ENCODE peak calls at places on chromosomes 4 and X, in six cellular contexts. One of them, this sample, is unnamed.
A peak's percentile ranks its signal among the peaks of the same experiment; 100 is the strongest.

GRCh38 chr4:7365472-7366179 is 69.1 kb downstream of the PSAPL1 start:
- DNase-seq in GM10248: no peak
- DNase-seq in HL-60: no peak
- DNase-seq in osteocyte: no peak
- DNase-seq in GM12865: no peak
- DNase-seq in heart left ventricle: peak; percentile 67
- DNase-seq in this sample: no peak

GRCh38 chrX:6226053-6226645 is 2.5 kb downstream of the NLGN4X start:
- DNase-seq in heart left ventricle: no peak
- DNase-seq in HL-60: no peak
- DNase-seq in GM10248: peak; percentile 9
- DNase-seq in GM12865: no peak
- DNase-seq in osteocyte: no peak
- DNase-seq in this sample: peak; percentile 68

GRCh38 chr4:1537410-1538095 is 131.3 kb upstream of the NKX1-1 start:
- DNase-seq in heart left ventricle: peak; percentile 20
- DNase-seq in HL-60: no peak
- DNase-seq in GM12865: no peak
- DNase-seq in GM10248: no peak
- DNase-seq in osteocyte: no peak
- DNase-seq in this sample: peak; percentile 3

GRCh38 chrX:109537324-109537665 is 651 bp downstream of the NXT2 start:
- DNase-seq in GM10248: no peak
- DNase-seq in HL-60: peak; percentile 19
- DNase-seq in osteocyte: no peak
- DNase-seq in heart left ventricle: peak; percentile 28
- DNase-seq in GM12865: no peak
- DNase-seq in this sample: no peak

GRCh38 chr4:140686799-140687198 is 69.4 kb downstream of the TBC1D9 start:
- DNase-seq in osteocyte: no peak
- DNase-seq in HL-60: no peak
- DNase-seq in GM12865: no peak
- DNase-seq in heart left ventricle: no peak
- DNase-seq in GM10248: no peak
- DNase-seq in this sample: no peak

GRCh38 chr4:71209161-71209560 is 129.7 kb upstream of the SLC4A4 start:
- DNase-seq in GM10248: no peak
- DNase-seq in GM12865: no peak
- DNase-seq in osteocyte: no peak
- DNase-seq in heart left ventricle: no peak
- DNase-seq in HL-60: no peak
- DNase-seq in this sample: no peak

GRCh38 chrX:7552758-7553157 is 290.2 kb upstream of the VCX start:
- DNase-seq in GM10248: no peak
- DNase-seq in heart left ventricle: no peak
- DNase-seq in GM12865: no peak
- DNase-seq in osteocyte: no peak
- DNase-seq in HL-60: no peak
- DNase-seq in this sample: no peak

GRCh38 chr4:152850377-152850776 is 70.6 kb downstream of the ARFIP1 start:
- DNase-seq in GM12865: peak; percentile 60
- DNase-seq in HL-60: peak; percentile 89
- DNase-seq in heart left ventricle: peak; percentile 42
- DNase-seq in osteocyte: no peak
- DNase-seq in GM10248: no peak
- DNase-seq in this sample: no peak

GRCh38 chr4:162232349-162232748 is 68.5 kb upstream of the FSTL5 start:
- DNase-seq in GM12865: no peak
- DNase-seq in osteocyte: no peak
- DNase-seq in GM10248: no peak
- DNase-seq in heart left ventricle: no peak
- DNase-seq in HL-60: no peak
- DNase-seq in this sample: no peak

GRCh38 chrX:40468033-40468979 is 112.5 kb upstream of the ATP6AP2 start:
- DNase-seq in HL-60: peak; percentile 67
- DNase-seq in GM10248: peak; percentile 51
- DNase-seq in GM12865: peak; percentile 79
- DNase-seq in heart left ventricle: peak; percentile 51
- DNase-seq in osteocyte: no peak
- DNase-seq in this sample: peak; percentile 10

GRCh38 chrX:10015711-10016515 is 48.8 kb downstream of the CLDN34 start:
- DNase-seq in osteocyte: no peak
- DNase-seq in GM10248: peak; percentile 22
- DNase-seq in HL-60: no peak
- DNase-seq in heart left ventricle: peak; percentile 69
- DNase-seq in GM12865: peak; percentile 18
- DNase-seq in this sample: peak; percentile 50
- TF ChIP-seq CTCF in osteocyte: peak; percentile 22
- TF ChIP-seq CTCF in GM10248: no peak
- TF ChIP-seq CTCF in HL-60: no peak
- TF ChIP-seq CTCF in heart left ventricle: no peak
- TF ChIP-seq CTCF in GM12865: no peak
- TF ChIP-seq CTCF in this sample: no peak

GRCh38 chr4:24912252-24913098 is at the start of gene CCDC149:
- DNase-seq in heart left ventricle: peak; percentile 77
- DNase-seq in osteocyte: peak; percentile 87
- DNase-seq in HL-60: peak; percentile 22
- DNase-seq in GM10248: peak; percentile 39
- DNase-seq in GM12865: no peak
- DNase-seq in this sample: peak; percentile 75
- TF ChIP-seq CTCF in heart left ventricle: peak; percentile 21
- TF ChIP-seq CTCF in osteocyte: no peak
- TF ChIP-seq CTCF in HL-60: no peak
- TF ChIP-seq CTCF in GM10248: no peak
- TF ChIP-seq CTCF in GM12865: no peak
- TF ChIP-seq CTCF in this sample: no peak

DNA sequence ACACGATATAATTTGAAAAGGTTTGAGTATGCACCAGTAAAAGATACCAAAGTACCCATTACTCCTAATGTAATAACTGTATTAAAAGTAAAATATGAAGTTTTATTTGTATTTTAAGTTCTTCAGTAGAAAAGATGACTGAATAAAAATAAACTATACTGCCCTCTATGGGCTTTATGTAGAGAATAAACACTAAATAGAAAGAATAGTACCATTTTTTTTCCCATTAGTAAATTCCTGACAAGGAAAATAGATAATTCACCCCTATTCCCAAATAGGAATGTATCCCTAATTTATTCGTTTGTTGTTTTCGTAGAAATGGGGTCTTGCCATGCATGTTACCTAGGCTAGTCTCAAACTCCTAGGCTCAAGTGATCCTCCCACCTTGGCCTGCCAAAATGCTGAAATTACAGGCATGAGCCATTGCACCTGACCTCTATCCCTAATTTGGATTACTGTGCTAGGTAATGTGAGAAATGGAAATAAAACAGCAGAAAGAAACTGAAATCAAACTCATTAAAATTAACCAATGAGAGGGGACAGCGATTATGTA is 73.6 kb upstream of the COX18 start:
- DNase-seq in GM10248: no peak
- DNase-seq in GM12865: no peak
- DNase-seq in HL-60: no peak
- DNase-seq in osteocyte: no peak
- DNase-seq in heart left ventricle: no peak
- DNase-seq in this sample: no peak
- TF ChIP-seq CTCF in GM10248: no peak
- TF ChIP-seq CTCF in GM12865: no peak
- TF ChIP-seq CTCF in HL-60: no peak
- TF ChIP-seq CTCF in osteocyte: peak; percentile 43
- TF ChIP-seq CTCF in heart left ventricle: no peak
- TF ChIP-seq CTCF in this sample: peak; percentile 18

DNA sequence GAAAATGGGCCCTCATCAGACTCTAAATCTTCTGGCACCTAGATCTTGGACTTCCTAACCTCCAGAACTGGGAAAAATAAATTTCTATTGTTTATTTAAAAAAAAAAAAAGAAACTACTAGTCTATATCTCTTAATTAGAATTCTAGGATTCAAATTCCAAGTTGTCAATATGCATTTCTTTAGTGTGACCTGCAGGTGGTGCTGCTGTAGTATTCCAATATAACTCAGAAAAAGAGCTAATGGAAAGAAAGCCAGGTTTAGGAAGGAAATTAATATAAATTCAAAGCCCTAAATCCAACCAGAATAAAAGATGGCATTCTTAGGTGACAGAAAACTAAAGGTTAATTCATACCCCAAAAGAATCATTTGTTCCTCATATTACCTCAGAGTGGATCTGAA is 80.0 kb upstream of the NALF2 start:
- DNase-seq in heart left ventricle: no peak
- DNase-seq in GM12865: no peak
- DNase-seq in osteocyte: no peak
- DNase-seq in HL-60: no peak
- DNase-seq in GM10248: no peak
- DNase-seq in this sample: no peak
- TF ChIP-seq CTCF in heart left ventricle: no peak
- TF ChIP-seq CTCF in GM12865: peak; percentile 8
- TF ChIP-seq CTCF in osteocyte: peak; percentile 40
- TF ChIP-seq CTCF in HL-60: no peak
- TF ChIP-seq CTCF in GM10248: no peak
- TF ChIP-seq CTCF in this sample: peak; percentile 26

GRCh38 chr4:103998752-103999151 is 279.0 kb upstream of the TACR3 start:
- DNase-seq in GM12865: no peak
- DNase-seq in heart left ventricle: no peak
- DNase-seq in osteocyte: no peak
- DNase-seq in HL-60: peak; percentile 54
- DNase-seq in GM10248: no peak
- DNase-seq in this sample: no peak

GRCh38 chr4:103996637-103997036 is 276.9 kb upstream of the TACR3 start:
- DNase-seq in GM12865: peak; percentile 32
- DNase-seq in HL-60: peak; percentile 9
- DNase-seq in osteocyte: no peak
- DNase-seq in GM10248: no peak
- DNase-seq in heart left ventricle: no peak
- DNase-seq in this sample: peak; percentile 12

GRCh38 chr4:103994059-103994458 is 274.3 kb upstream of the TACR3 start:
- DNase-seq in GM12865: peak; percentile 31
- DNase-seq in HL-60: no peak
- DNase-seq in heart left ventricle: no peak
- DNase-seq in osteocyte: no peak
- DNase-seq in GM10248: no peak
- DNase-seq in this sample: no peak

DNA sequence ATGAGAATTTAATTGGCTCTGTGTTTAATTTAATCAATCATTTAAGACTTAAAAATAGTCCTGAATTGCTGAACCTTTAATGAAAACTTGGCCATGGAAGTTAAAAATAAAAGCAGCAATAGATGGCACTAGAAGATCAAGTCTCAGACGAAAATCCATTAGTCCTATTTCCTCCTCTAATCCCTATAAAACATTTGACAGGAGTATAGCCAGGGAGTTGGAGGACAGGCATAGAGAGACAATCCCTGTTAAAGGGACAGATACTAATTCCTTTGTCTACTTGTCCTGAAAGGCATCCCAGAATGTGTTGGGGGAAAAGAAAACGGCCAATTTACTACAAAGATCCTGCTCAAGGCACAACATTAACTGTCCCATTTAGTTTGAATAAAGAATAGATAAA is 276.3 kb upstream of the TACR3 start:
- DNase-seq in heart left ventricle: no peak
- DNase-seq in osteocyte: no peak
- DNase-seq in HL-60: no peak
- DNase-seq in GM12865: no peak
- DNase-seq in GM10248: no peak
- DNase-seq in this sample: no peak
- TF ChIP-seq CTCF in heart left ventricle: no peak
- TF ChIP-seq CTCF in osteocyte: no peak
- TF ChIP-seq CTCF in HL-60: no peak
- TF ChIP-seq CTCF in GM12865: no peak
- TF ChIP-seq CTCF in GM10248: peak; percentile 7
- TF ChIP-seq CTCF in this sample: no peak

This sample was measured in nephron progenitor cell.